ENCODE peak calls at places on chromosomes 1 and 21, in five cellular contexts. One of them, this sample, is unnamed.

GRCh38 chr1:234672349-234673135 is 62.6 kb upstream of the IRF2BP2 start:
- DNase-seq in GM23248: no peak
- DNase-seq in stromal cell of bone marrow: no peak
- DNase-seq in HFFc6: no peak
- DNase-seq in activated gamma-delta T cell treated with anti-CD3 and anti-CD28 coated beads, Interleukin-2, amount 50 U/mL, for 16 hours: no peak
- DNase-seq in this sample: no peak

GRCh38 chr1:31745071-31745897 is 18.9 kb downstream of the ADGRB2 start:
- DNase-seq in GM23248: peak
- DNase-seq in stromal cell of bone marrow: peak
- DNase-seq in HFFc6: peak
- DNase-seq in activated gamma-delta T cell treated with anti-CD3 and anti-CD28 coated beads, Interleukin-2, amount 50 U/mL, for 16 hours: no peak
- DNase-seq in this sample: no peak

GRCh38 chr21:32920474-32920873 is 105.3 kb upstream of the OLIG2 start:
- DNase-seq in GM23248: no peak
- DNase-seq in stromal cell of bone marrow: no peak
- DNase-seq in HFFc6: no peak
- DNase-seq in activated gamma-delta T cell treated with anti-CD3 and anti-CD28 coated beads, Interleukin-2, amount 50 U/mL, for 16 hours: no peak
- DNase-seq in this sample: no peak

GRCh38 chr1:1004780-1005697 is 5.1 kb upstream of the HES4 start:
- DNase-seq in GM23248: peak
- DNase-seq in stromal cell of bone marrow: no peak
- DNase-seq in HFFc6: no peak
- DNase-seq in activated gamma-delta T cell treated with anti-CD3 and anti-CD28 coated beads, Interleukin-2, amount 50 U/mL, for 16 hours: no peak
- DNase-seq in this sample: no peak

GRCh38 chr1:50023292-50024159 is at the start of gene AGBL4:
- DNase-seq in GM23248: peak
- DNase-seq in stromal cell of bone marrow: no peak
- DNase-seq in HFFc6: no peak
- DNase-seq in activated gamma-delta T cell treated with anti-CD3 and anti-CD28 coated beads, Interleukin-2, amount 50 U/mL, for 16 hours: no peak
- DNase-seq in this sample: no peak

GRCh38 chr1:69506310-69506709 is 61.4 kb upstream of the LRRC7 start:
- DNase-seq in GM23248: no peak
- DNase-seq in stromal cell of bone marrow: no peak
- DNase-seq in HFFc6: no peak
- DNase-seq in activated gamma-delta T cell treated with anti-CD3 and anti-CD28 coated beads, Interleukin-2, amount 50 U/mL, for 16 hours: no peak
- DNase-seq in this sample: no peak

GRCh38 chr1:83606416-83606955 is 392.4 kb downstream of the TTLL7 start:
- DNase-seq in GM23248: no peak
- DNase-seq in stromal cell of bone marrow: no peak
- DNase-seq in HFFc6: no peak
- DNase-seq in activated gamma-delta T cell treated with anti-CD3 and anti-CD28 coated beads, Interleukin-2, amount 50 U/mL, for 16 hours: no peak
- DNase-seq in this sample: no peak

GRCh38 chr1:38292969-38293368 is 246.4 kb upstream of the POU3F1 start:
- DNase-seq in GM23248: no peak
- DNase-seq in stromal cell of bone marrow: no peak
- DNase-seq in HFFc6: no peak
- DNase-seq in activated gamma-delta T cell treated with anti-CD3 and anti-CD28 coated beads, Interleukin-2, amount 50 U/mL, for 16 hours: no peak
- DNase-seq in this sample: no peak

GRCh38 chr1:180269848-180270766 is 40.0 kb downstream of the LHX4 start:
- DNase-seq in GM23248: peak
- DNase-seq in stromal cell of bone marrow: no peak
- DNase-seq in HFFc6: no peak
- DNase-seq in activated gamma-delta T cell treated with anti-CD3 and anti-CD28 coated beads, Interleukin-2, amount 50 U/mL, for 16 hours: no peak
- DNase-seq in this sample: no peak

GRCh38 chr1:78165816-78166215 is 120.0 kb downstream of the GIPC2 start:
- DNase-seq in GM23248: no peak
- DNase-seq in stromal cell of bone marrow: no peak
- DNase-seq in HFFc6: no peak
- DNase-seq in activated gamma-delta T cell treated with anti-CD3 and anti-CD28 coated beads, Interleukin-2, amount 50 U/mL, for 16 hours: no peak
- DNase-seq in this sample: no peak

GRCh38 chr1:205309741-205310140 is 11.8 kb downstream of the NUAK2 start:
- DNase-seq in GM23248: no peak
- DNase-seq in stromal cell of bone marrow: no peak
- DNase-seq in HFFc6: no peak
- DNase-seq in activated gamma-delta T cell treated with anti-CD3 and anti-CD28 coated beads, Interleukin-2, amount 50 U/mL, for 16 hours: no peak
- DNase-seq in this sample: no peak

GRCh38 chr1:107934573-107934972 is 30.4 kb downstream of the VAV3 start:
- DNase-seq in GM23248: peak
- DNase-seq in stromal cell of bone marrow: no peak
- DNase-seq in HFFc6: no peak
- DNase-seq in activated gamma-delta T cell treated with anti-CD3 and anti-CD28 coated beads, Interleukin-2, amount 50 U/mL, for 16 hours: no peak
- DNase-seq in this sample: no peak

GRCh38 chr1:109649380-109649987 is 6.4 kb upstream of the GSTM4 start:
- DNase-seq in GM23248: peak
- DNase-seq in stromal cell of bone marrow: peak
- DNase-seq in HFFc6: peak
- DNase-seq in activated gamma-delta T cell treated with anti-CD3 and anti-CD28 coated beads, Interleukin-2, amount 50 U/mL, for 16 hours: no peak
- DNase-seq in this sample: no peak

GRCh38 chr1:220775238-220775853 is 11.4 kb upstream of the MTARC1 start:
- DNase-seq in GM23248: peak
- DNase-seq in stromal cell of bone marrow: no peak
- DNase-seq in HFFc6: peak
- DNase-seq in activated gamma-delta T cell treated with anti-CD3 and anti-CD28 coated beads, Interleukin-2, amount 50 U/mL, for 16 hours: no peak
- DNase-seq in this sample: no peak

GRCh38 chr1:3534803-3535637 is 76.3 kb downstream of the MEGF6 start:
- DNase-seq in GM23248: no peak
- DNase-seq in stromal cell of bone marrow: no peak
- DNase-seq in HFFc6: no peak
- DNase-seq in activated gamma-delta T cell treated with anti-CD3 and anti-CD28 coated beads, Interleukin-2, amount 50 U/mL, for 16 hours: no peak
- DNase-seq in this sample: no peak

GRCh38 chr1:109996476-109996875 is 11.9 kb downstream of the AHCYL1 start:
- DNase-seq in GM23248: peak
- DNase-seq in stromal cell of bone marrow: no peak
- DNase-seq in HFFc6: peak
- DNase-seq in activated gamma-delta T cell treated with anti-CD3 and anti-CD28 coated beads, Interleukin-2, amount 50 U/mL, for 16 hours: no peak
- DNase-seq in this sample: no peak

GRCh38 chr1:6909857-6910256 is 124.6 kb downstream of the CAMTA1 start:
- DNase-seq in GM23248: no peak
- DNase-seq in stromal cell of bone marrow: no peak
- DNase-seq in HFFc6: no peak
- DNase-seq in activated gamma-delta T cell treated with anti-CD3 and anti-CD28 coated beads, Interleukin-2, amount 50 U/mL, for 16 hours: no peak
- DNase-seq in this sample: no peak

GRCh38 chr21:45366931-45367401 is 38.0 kb upstream of the COL18A1 start:
- DNase-seq in GM23248: peak
- DNase-seq in stromal cell of bone marrow: peak
- DNase-seq in HFFc6: peak
- DNase-seq in activated gamma-delta T cell treated with anti-CD3 and anti-CD28 coated beads, Interleukin-2, amount 50 U/mL, for 16 hours: no peak
- DNase-seq in this sample: peak

GRCh38 chr1:64161347-64162080 is 41.9 kb upstream of the UBE2U start:
- DNase-seq in GM23248: peak
- DNase-seq in stromal cell of bone marrow: peak
- DNase-seq in HFFc6: peak
- DNase-seq in activated gamma-delta T cell treated with anti-CD3 and anti-CD28 coated beads, Interleukin-2, amount 50 U/mL, for 16 hours: no peak
- DNase-seq in this sample: no peak

GRCh38 chr1:25565188-25565591 is 21.8 kb downstream of the LDLRAP1 start:
- DNase-seq in GM23248: no peak
- DNase-seq in stromal cell of bone marrow: no peak
- DNase-seq in HFFc6: no peak
- DNase-seq in activated gamma-delta T cell treated with anti-CD3 and anti-CD28 coated beads, Interleukin-2, amount 50 U/mL, for 16 hours: no peak
- DNase-seq in this sample: no peak

GRCh38 chr1:172929006-172929405 is 121.7 kb downstream of the TNFSF18 start:
- DNase-seq in GM23248: peak
- DNase-seq in stromal cell of bone marrow: no peak
- DNase-seq in HFFc6: peak
- DNase-seq in activated gamma-delta T cell treated with anti-CD3 and anti-CD28 coated beads, Interleukin-2, amount 50 U/mL, for 16 hours: no peak
- DNase-seq in this sample: peak

GRCh38 chr1:245679796-245680195 is 525.0 kb downstream of the KIF26B start:
- DNase-seq in GM23248: no peak
- DNase-seq in stromal cell of bone marrow: no peak
- DNase-seq in HFFc6: no peak
- DNase-seq in activated gamma-delta T cell treated with anti-CD3 and anti-CD28 coated beads, Interleukin-2, amount 50 U/mL, for 16 hours: no peak
- DNase-seq in this sample: no peak

GRCh38 chr1:93702102-93702827 is 20.6 kb upstream of the BCAR3 start:
- DNase-seq in GM23248: peak
- DNase-seq in stromal cell of bone marrow: no peak
- DNase-seq in HFFc6: no peak
- DNase-seq in activated gamma-delta T cell treated with anti-CD3 and anti-CD28 coated beads, Interleukin-2, amount 50 U/mL, for 16 hours: no peak
- DNase-seq in this sample: no peak

GRCh38 chr21:44880762-44881585 is 7.5 kb upstream of the PTTG1IP start:
- DNase-seq in GM23248: peak
- DNase-seq in stromal cell of bone marrow: no peak
- DNase-seq in HFFc6: peak
- DNase-seq in activated gamma-delta T cell treated with anti-CD3 and anti-CD28 coated beads, Interleukin-2, amount 50 U/mL, for 16 hours: no peak
- DNase-seq in this sample: no peak

GRCh38 chr1:18199462-18199861 is 91.9 kb downstream of the IGSF21 start:
- DNase-seq in GM23248: no peak
- DNase-seq in stromal cell of bone marrow: no peak
- DNase-seq in HFFc6: no peak
- DNase-seq in activated gamma-delta T cell treated with anti-CD3 and anti-CD28 coated beads, Interleukin-2, amount 50 U/mL, for 16 hours: no peak
- DNase-seq in this sample: no peak

GRCh38 chr1:164064501-164064900 is 494.5 kb upstream of the PBX1 start:
- DNase-seq in GM23248: peak
- DNase-seq in stromal cell of bone marrow: no peak
- DNase-seq in HFFc6: no peak
- DNase-seq in activated gamma-delta T cell treated with anti-CD3 and anti-CD28 coated beads, Interleukin-2, amount 50 U/mL, for 16 hours: no peak
- DNase-seq in this sample: no peak

This sample was measured in HS-5.